ENCODE peak calls at places on chromosomes 7 and 10, in six cellular contexts. One of them, this sample, is unnamed.

GRCh38 chr10:114767101-114767588 is 54.4 kb upstream of the FHIP2A start:
- DNase-seq in HCT116: no peak
- DNase-seq in suprapubic skin: no peak
- DNase-seq in ovary: no peak
- DNase-seq in IMR-90: peak; percentile 74
- DNase-seq in NB4: no peak
- DNase-seq in this sample: no peak

GRCh38 chr10:3780056-3780765 is 4.8 kb downstream of the KLF6 start:
- DNase-seq in suprapubic skin: no peak
- DNase-seq in IMR-90: peak; percentile 71
- DNase-seq in NB4: no peak
- DNase-seq in HCT116: no peak
- DNase-seq in ovary: no peak
- DNase-seq in this sample: peak; percentile 22

GRCh38 chr7:13992621-13992982 is 3.1 kb upstream of the ETV1 start:
- DNase-seq in HCT116: no peak
- DNase-seq in IMR-90: no peak
- DNase-seq in ovary: no peak
- DNase-seq in suprapubic skin: no peak
- DNase-seq in NB4: no peak
- DNase-seq in this sample: no peak

GRCh38 chr7:149719050-149719899 is 54.1 kb downstream of the ZNF467 start:
- DNase-seq in HCT116: no peak
- DNase-seq in suprapubic skin: no peak
- DNase-seq in IMR-90: peak; percentile 76
- DNase-seq in ovary: no peak
- DNase-seq in NB4: peak; percentile 74
- DNase-seq in this sample: peak; percentile 14

GRCh38 chr7:122311719-122312118 is 7.2 kb upstream of the FEZF1 start:
- DNase-seq in NB4: no peak
- DNase-seq in ovary: peak; percentile 35
- DNase-seq in suprapubic skin: no peak
- DNase-seq in HCT116: no peak
- DNase-seq in IMR-90: no peak
- DNase-seq in this sample: peak; percentile 36

GRCh38 chr10:120460776-120461175 is 3.7 kb downstream of the PLPP4 start:
- DNase-seq in NB4: no peak
- DNase-seq in ovary: no peak
- DNase-seq in suprapubic skin: no peak
- DNase-seq in HCT116: no peak
- DNase-seq in IMR-90: peak; percentile 54
- DNase-seq in this sample: no peak

GRCh38 chr10:107814865-107815487 is 650.5 kb upstream of the SORCS1 start:
- DNase-seq in HCT116: no peak
- DNase-seq in ovary: no peak
- DNase-seq in suprapubic skin: no peak
- DNase-seq in IMR-90: peak; percentile 5
- DNase-seq in NB4: peak; percentile 74
- DNase-seq in this sample: peak; percentile 82

GRCh38 chr7:120725376-120726039 is 132.4 kb downstream of the TSPAN12 start:
- DNase-seq in NB4: peak; percentile 49
- DNase-seq in HCT116: peak; percentile 43
- DNase-seq in IMR-90: peak; percentile 45
- DNase-seq in suprapubic skin: no peak
- DNase-seq in ovary: no peak
- DNase-seq in this sample: no peak

GRCh38 chr10:115902596-115902995 is 370.4 kb downstream of the GFRA1 start:
- DNase-seq in IMR-90: no peak
- DNase-seq in HCT116: no peak
- DNase-seq in NB4: no peak
- DNase-seq in ovary: no peak
- DNase-seq in suprapubic skin: no peak
- DNase-seq in this sample: no peak

GRCh38 chr7:112692333-112692732 is 97.9 kb downstream of the TMEM168 start:
- DNase-seq in suprapubic skin: no peak
- DNase-seq in ovary: no peak
- DNase-seq in HCT116: no peak
- DNase-seq in NB4: no peak
- DNase-seq in IMR-90: no peak
- DNase-seq in this sample: no peak

GRCh38 chr10:102602272-102603045 is 41.8 kb upstream of the TRIM8 start:
- DNase-seq in HCT116: no peak
- DNase-seq in suprapubic skin: no peak
- DNase-seq in IMR-90: no peak
- DNase-seq in ovary: no peak
- DNase-seq in NB4: no peak
- DNase-seq in this sample: peak; percentile 51

GRCh38 chr10:33552290-33552689 is 217.8 kb upstream of the NRP1 start:
- DNase-seq in NB4: no peak
- DNase-seq in suprapubic skin: no peak
- DNase-seq in HCT116: no peak
- DNase-seq in ovary: no peak
- DNase-seq in IMR-90: no peak
- DNase-seq in this sample: no peak

GRCh38 chr7:126690848-126691751 is 561.6 kb downstream of the GRM8 start:
- DNase-seq in ovary: no peak
- DNase-seq in HCT116: no peak
- DNase-seq in suprapubic skin: no peak
- DNase-seq in NB4: no peak
- DNase-seq in IMR-90: no peak
- DNase-seq in this sample: no peak

GRCh38 chr10:97551271-97551670 is 21.3 kb upstream of the ANKRD2 start:
- DNase-seq in NB4: no peak
- DNase-seq in HCT116: no peak
- DNase-seq in IMR-90: no peak
- DNase-seq in ovary: no peak
- DNase-seq in suprapubic skin: no peak
- DNase-seq in this sample: no peak

GRCh38 chr7:27602766-27603165 is 59.9 kb downstream of the HIBADH start:
- DNase-seq in suprapubic skin: no peak
- DNase-seq in NB4: no peak
- DNase-seq in HCT116: no peak
- DNase-seq in IMR-90: no peak
- DNase-seq in ovary: no peak
- DNase-seq in this sample: no peak

GRCh38 chr7:55260171-55260570 is 105.0 kb upstream of the LANCL2 start:
- DNase-seq in IMR-90: no peak
- DNase-seq in HCT116: no peak
- DNase-seq in NB4: no peak
- DNase-seq in suprapubic skin: no peak
- DNase-seq in ovary: no peak
- DNase-seq in this sample: no peak

GRCh38 chr10:70337201-70337651 is 45.2 kb downstream of the LRRC20 start:
- DNase-seq in HCT116: no peak
- DNase-seq in IMR-90: peak; percentile 34
- DNase-seq in NB4: no peak
- DNase-seq in suprapubic skin: no peak
- DNase-seq in ovary: no peak
- DNase-seq in this sample: no peak

GRCh38 chr7:43905954-43906326 is 456 bp downstream of the URGCP start:
- DNase-seq in IMR-90: peak; percentile 34
- DNase-seq in ovary: peak; percentile 49
- DNase-seq in suprapubic skin: no peak
- DNase-seq in NB4: peak; percentile 55
- DNase-seq in HCT116: no peak
- DNase-seq in this sample: peak; percentile 57

GRCh38 chr10:79059859-79060379 is 8.8 kb upstream of the ZMIZ1 start:
- DNase-seq in IMR-90: no peak
- DNase-seq in suprapubic skin: peak; percentile 63
- DNase-seq in HCT116: no peak
- DNase-seq in ovary: peak; percentile 4
- DNase-seq in NB4: no peak
- DNase-seq in this sample: no peak

GRCh38 chr10:132885451-132886210 is 56.7 kb downstream of the CFAP46 start:
- DNase-seq in suprapubic skin: peak; percentile 67
- DNase-seq in ovary: no peak
- DNase-seq in HCT116: no peak
- DNase-seq in NB4: no peak
- DNase-seq in IMR-90: no peak
- DNase-seq in this sample: no peak

GRCh38 chr10:123669901-123670300 is 3.7 kb downstream of the GPR26 start:
- DNase-seq in NB4: no peak
- DNase-seq in HCT116: no peak
- DNase-seq in IMR-90: no peak
- DNase-seq in ovary: no peak
- DNase-seq in suprapubic skin: no peak
- DNase-seq in this sample: no peak

GRCh38 chr10:89633484-89633883 is 11.6 kb downstream of the PANK1 start:
- DNase-seq in suprapubic skin: no peak
- DNase-seq in IMR-90: peak; percentile 91
- DNase-seq in ovary: no peak
- DNase-seq in HCT116: no peak
- DNase-seq in NB4: no peak
- DNase-seq in this sample: no peak

GRCh38 chr7:92075455-92076158 is 58.7 kb downstream of the CYP51A1 start:
- DNase-seq in NB4: no peak
- DNase-seq in IMR-90: no peak
- DNase-seq in suprapubic skin: no peak
- DNase-seq in HCT116: no peak
- DNase-seq in ovary: no peak
- DNase-seq in this sample: no peak

GRCh38 chr10:117550042-117550441 is 7.5 kb downstream of the EMX2 start:
- DNase-seq in ovary: no peak
- DNase-seq in HCT116: no peak
- DNase-seq in NB4: no peak
- DNase-seq in IMR-90: no peak
- DNase-seq in suprapubic skin: no peak
- DNase-seq in this sample: no peak

GRCh38 chr7:128815289-128815938 is 14.8 kb upstream of the FLNC start:
- DNase-seq in ovary: no peak
- DNase-seq in suprapubic skin: no peak
- DNase-seq in IMR-90: no peak
- DNase-seq in HCT116: no peak
- DNase-seq in NB4: peak; percentile 40
- DNase-seq in this sample: no peak
- TF ChIP-seq POLR2A in ovary: no peak
- TF ChIP-seq POLR2A in suprapubic skin: no peak
- TF ChIP-seq POLR2A in IMR-90: no peak
- TF ChIP-seq POLR2A in HCT116: no peak
- TF ChIP-seq POLR2A in NB4: no peak
- TF ChIP-seq POLR2A in this sample: no peak

GRCh38 chr7:157405914-157406810 is 69.4 kb downstream of the DNAJB6 start:
- DNase-seq in HCT116: no peak
- DNase-seq in NB4: peak; percentile 59
- DNase-seq in suprapubic skin: no peak
- DNase-seq in ovary: peak; percentile 16
- DNase-seq in IMR-90: no peak
- DNase-seq in this sample: peak; percentile 79

GRCh38 chr7:157405501-157405900 is 68.7 kb downstream of the DNAJB6 start:
- DNase-seq in HCT116: no peak
- DNase-seq in IMR-90: no peak
- DNase-seq in suprapubic skin: no peak
- DNase-seq in ovary: no peak
- DNase-seq in NB4: peak; percentile 69
- DNase-seq in this sample: no peak

GRCh38 chr7:157404002-157404401 is 67.2 kb downstream of the DNAJB6 start:
- DNase-seq in HCT116: no peak
- DNase-seq in ovary: no peak
- DNase-seq in IMR-90: no peak
- DNase-seq in NB4: no peak
- DNase-seq in suprapubic skin: no peak
- DNase-seq in this sample: no peak

GRCh38 chr7:157402911-157403534 is 66.2 kb downstream of the DNAJB6 start:
- DNase-seq in suprapubic skin: no peak
- DNase-seq in NB4: peak; percentile 51
- DNase-seq in IMR-90: peak; percentile 43
- DNase-seq in HCT116: no peak
- DNase-seq in ovary: no peak
- DNase-seq in this sample: no peak

DNA sequence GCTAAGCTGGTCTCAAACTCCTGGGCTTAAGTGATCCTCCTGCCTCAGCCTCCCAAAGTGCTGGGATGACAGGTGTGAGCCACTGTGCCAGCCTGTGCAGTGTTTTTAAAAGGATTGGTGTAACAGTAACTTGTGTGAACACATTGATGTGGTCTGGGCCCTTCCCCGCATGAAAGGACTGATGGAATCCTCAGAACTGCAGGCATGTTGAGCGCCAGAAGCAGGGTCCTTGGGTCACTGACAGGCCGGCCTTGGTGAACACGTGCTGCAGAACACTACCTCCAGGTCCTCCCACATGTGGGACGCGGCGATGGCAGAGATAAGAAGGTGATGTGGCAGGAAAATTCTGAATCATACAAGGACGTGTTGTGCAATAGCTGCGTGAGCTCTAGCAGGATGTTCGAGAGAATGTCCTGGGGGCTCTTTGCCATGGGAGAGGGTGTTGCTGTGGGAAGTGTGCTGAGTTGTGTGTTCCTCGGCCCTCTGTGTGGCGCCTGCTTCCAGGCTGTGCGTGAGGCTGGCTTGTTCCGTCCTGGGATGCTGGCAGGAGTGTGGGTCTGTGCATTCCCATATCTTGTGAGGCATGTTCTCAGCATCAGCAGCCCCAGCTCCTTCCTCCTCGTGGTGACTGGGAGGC is 68.2 kb downstream of the DNAJB6 start:
- DNase-seq in ovary: peak; percentile 59
- DNase-seq in suprapubic skin: no peak
- DNase-seq in HCT116: no peak
- DNase-seq in NB4: peak; percentile 99
- DNase-seq in IMR-90: peak; percentile 94
- DNase-seq in this sample: peak; percentile 88
- TF ChIP-seq POLR2A in ovary: no peak
- TF ChIP-seq POLR2A in suprapubic skin: no peak
- TF ChIP-seq POLR2A in HCT116: no peak
- TF ChIP-seq POLR2A in NB4: peak; percentile 5
- TF ChIP-seq POLR2A in IMR-90: no peak
- TF ChIP-seq POLR2A in this sample: no peak

GRCh38 chr10:15254808-15255655 is 86.5 kb upstream of the NMT2 start:
- DNase-seq in IMR-90: no peak
- DNase-seq in ovary: no peak
- DNase-seq in HCT116: no peak
- DNase-seq in NB4: peak; percentile 54
- DNase-seq in suprapubic skin: no peak
- DNase-seq in this sample: no peak
- TF ChIP-seq POLR2A in IMR-90: no peak
- TF ChIP-seq POLR2A in ovary: no peak
- TF ChIP-seq POLR2A in HCT116: no peak
- TF ChIP-seq POLR2A in NB4: no peak
- TF ChIP-seq POLR2A in suprapubic skin: no peak
- TF ChIP-seq POLR2A in this sample: no peak

GRCh38 chr10:22318772-22319171 is 2.1 kb upstream of the BMI1 start:
- DNase-seq in NB4: no peak
- DNase-seq in suprapubic skin: no peak
- DNase-seq in IMR-90: no peak
- DNase-seq in HCT116: no peak
- DNase-seq in ovary: no peak
- DNase-seq in this sample: no peak

GRCh38 chr10:22319559-22320558 is 1.0 kb upstream of the BMI1 start:
- DNase-seq in HCT116: no peak
- DNase-seq in ovary: no peak
- DNase-seq in suprapubic skin: no peak
- DNase-seq in IMR-90: no peak
- DNase-seq in NB4: peak; percentile 44
- DNase-seq in this sample: no peak

GRCh38 chr10:22321156-22321711 is 335 bp downstream of the BMI1 start:
- DNase-seq in NB4: peak; percentile 70
- DNase-seq in HCT116: no peak
- DNase-seq in suprapubic skin: peak; percentile 89
- DNase-seq in IMR-90: peak; percentile 71
- DNase-seq in ovary: peak; percentile 70
- DNase-seq in this sample: no peak

GRCh38 chr10:22321831-22322662 is 1.1 kb downstream of the BMI1 start:
- DNase-seq in suprapubic skin: no peak
- DNase-seq in IMR-90: no peak
- DNase-seq in ovary: peak; percentile 51
- DNase-seq in HCT116: no peak
- DNase-seq in NB4: peak; percentile 30
- DNase-seq in this sample: no peak

GRCh38 chr10:22320591-22321155 is at the start of gene BMI1:
- DNase-seq in suprapubic skin: peak; percentile 80
- DNase-seq in IMR-90: peak; percentile 70
- DNase-seq in NB4: peak; percentile 64
- DNase-seq in ovary: peak; percentile 83
- DNase-seq in HCT116: no peak
- DNase-seq in this sample: peak; percentile 91
- TF ChIP-seq POLR2A in suprapubic skin: no peak
- TF ChIP-seq POLR2A in IMR-90: no peak
- TF ChIP-seq POLR2A in NB4: no peak
- TF ChIP-seq POLR2A in ovary: no peak
- TF ChIP-seq POLR2A in HCT116: peak; percentile 11
- TF ChIP-seq POLR2A in this sample: no peak

This sample was measured in testis.